ENCODE peak calls at places on chromosomes 2 and 18, in four cellular contexts. W is trophoblast cell, E is neuronal stem cell, Z is H1. I is an unnamed sample.

GRCh38 chr2:7607774-7608173 is 690.6 kb downstream of the RNF144A start:
- DNase-seq in W (no peak), E (no peak), Z (no peak), I (no peak)

GRCh38 chr2:65407240-65407639 is 25.2 kb downstream of the SPRED2 start:
- DNase-seq in W (no peak), E (no peak), Z (no peak), I (no peak)

GRCh38 chr2:170434900-170435640 is 257.1 kb downstream of the MYO3B start:
- DNase-seq in W (no peak), E (no peak), Z (no peak), I (peak; percentile 62)

GRCh38 chr2:34734042-34734441 is 1134.9 kb upstream of the FAM98A start:
- DNase-seq in W (no peak), E (no peak), Z (no peak), I (no peak)

GRCh38 chr2:64787698-64788097 is 134.0 kb upstream of the SERTAD2 start:
- DNase-seq in W (peak; percentile 82), E (no peak), Z (no peak), I (no peak)

GRCh38 chr18:74609535-74609934 is 11.9 kb downstream of the ZNF407 start:
- DNase-seq in W (peak; percentile 22), E (no peak), Z (no peak), I (peak; percentile 75)

GRCh38 chr2:159904127-159904564 is 106.1 kb upstream of the CD302 start:
- DNase-seq in W (peak; percentile 31), E (no peak), Z (no peak), I (no peak)

GRCh38 chr2:173028671-173029070 is 47.0 kb upstream of the MAP3K20 start:
- DNase-seq in W (no peak), E (no peak), Z (no peak), I (peak; percentile 55)

GRCh38 chr2:105887246-105887645 is 142.5 kb downstream of the NCK2 start:
- DNase-seq in W (peak; percentile 91), E (no peak), Z (no peak), I (no peak)

GRCh38 chr2:171390941-171391516 is 42.8 kb downstream of the METTL8 start:
- DNase-seq in W (no peak), E (no peak), Z (no peak), I (no peak)

GRCh38 chr2:28638102-28638501 is 113.5 kb upstream of the PPP1CB start:
- DNase-seq in W (no peak), E (no peak), Z (no peak), I (no peak)

GRCh38 chr2:70978388-70979357 is at the start of gene ANKRD53:
- DNase-seq in W (peak; percentile 88), E (peak; percentile 51), Z (peak; percentile 83), I (peak; percentile 57)

GRCh38 chr2:138105358-138105757 is 141.1 kb downstream of the HNMT start:
- DNase-seq in W (peak; percentile 75), E (no peak), Z (no peak), I (no peak)

GRCh38 chr2:174603280-174603679 is 5.7 kb upstream of the WIPF1 start:
- DNase-seq in W (peak; percentile 76), E (peak; percentile 17), Z (no peak), I (peak; percentile 57)

GRCh38 chr2:186950694-186951093 is 101.7 kb upstream of the ZSWIM2 start:
- DNase-seq in W (no peak), E (no peak), Z (peak; percentile 20), I (peak; percentile 83)

GRCh38 chr2:125516496-125517109 is 1139.4 kb upstream of the GYPC start:
- DNase-seq in W (peak; percentile 65), E (peak; percentile 4), Z (peak; percentile 51), I (peak; percentile 14)

GRCh38 chr2:51918113-51918512 is 886.2 kb upstream of the NRXN1 start:
- DNase-seq in W (no peak), E (no peak), Z (no peak), I (no peak)

GRCh38 chr2:168450171-168450570 is 5.9 kb upstream of the CERS6 start:
- DNase-seq in W (peak; percentile 19), E (no peak), Z (no peak), I (no peak)

GRCh38 chr18:49212819-49213218 is 247.6 kb downstream of the DYM start:
- DNase-seq in W (peak; percentile 17), E (no peak), Z (no peak), I (peak; percentile 29)

GRCh38 chr2:105007367-105007766 is 30.5 kb upstream of the MRPS9 start:
- DNase-seq in W (no peak), E (no peak), Z (no peak), I (no peak)

GRCh38 chr2:148201075-148202004 is 180.4 kb downstream of the MBD5 start:
- DNase-seq in W (peak; percentile 84), E (peak; percentile 35), Z (peak; percentile 84), I (peak; percentile 81)

GRCh38 chr2:66433945-66434678 is 813 bp upstream of the MEIS1 start:
- DNase-seq in W (peak; percentile 91), E (no peak), Z (peak; percentile 78), I (peak; percentile 92)

GRCh38 chr2:71174207-71174606 is 43.8 kb downstream of the MPHOSPH10 start:
- DNase-seq in W (no peak), E (no peak), Z (peak; percentile 20), I (no peak)

GRCh38 chr2:167941604-167942003 is 305.8 kb downstream of the STK39 start:
- DNase-seq in W (no peak), E (no peak), Z (no peak), I (no peak)

GRCh38 chr2:190862067-190862466 is 18.6 kb upstream of the GLS start:
- DNase-seq in W (no peak), E (no peak), Z (no peak), I (no peak)

GRCh38 chr2:190856985-190857384 is 23.6 kb upstream of the GLS start:
- DNase-seq in W (no peak), E (no peak), Z (no peak), I (no peak)

GRCh38 chr2:190860985-190861721 is 19.5 kb upstream of the GLS start:
- DNase-seq in W (peak; percentile 69), E (no peak), Z (no peak), I (peak; percentile 55)

GRCh38 chr2:190858817-190859216 is 21.8 kb upstream of the GLS start:
- DNase-seq in W (peak; percentile 76), E (no peak), Z (no peak), I (peak; percentile 84)

GRCh38 chr2:190859347-190860297 is 21.0 kb upstream of the GLS start:
- DNase-seq in W (peak; percentile 79), E (no peak), Z (no peak), I (no peak)
- H2BK12ac ChIP-seq in W (peak overlapping the region; percentile 61), E (no peak overlapping the region), Z (peak overlapping the region; percentile 94), I (peak overlapping the region; percentile 78)

GRCh38 chr2:19331452-19331851 is 27.0 kb downstream of the OSR1 start:
- DNase-seq in W (no peak), E (no peak), Z (no peak), I (no peak)

GRCh38 chr2:19332503-19332902 is 25.9 kb downstream of the OSR1 start:
- DNase-seq in W (no peak), E (no peak), Z (no peak), I (no peak)

GRCh38 chr2:19329445-19329844 is 29.0 kb downstream of the OSR1 start:
- DNase-seq in W (no peak), E (no peak), Z (no peak), I (no peak)

GRCh38 chr2:19330436-19330835 is 28.0 kb downstream of the OSR1 start:
- DNase-seq in W (peak; percentile 81), E (no peak), Z (no peak), I (no peak)
- H3K4me3 ChIP-seq in W (no peak overlapping the region), E (no peak overlapping the region), Z (no peak overlapping the region), I (no peak overlapping the region)

GRCh38 chr18:72940509-72940908 is 72.7 kb upstream of the NETO1 start:
- DNase-seq in W (no peak), E (no peak), Z (no peak), I (no peak)

GRCh38 chr18:72941001-72941400 is 73.2 kb upstream of the NETO1 start:
- DNase-seq in W (no peak), E (no peak), Z (no peak), I (no peak)

GRCh38 chr18:72935744-72936143 is 68.0 kb upstream of the NETO1 start:
- DNase-seq in W (no peak), E (no peak), Z (no peak), I (no peak)
- H2AFZ ChIP-seq in W (no peak overlapping the region), E (no peak overlapping the region), Z (peak overlapping the region; percentile 74), I (no peak overlapping the region)

GRCh38 chr18:34086370-34086769 is 138.3 kb downstream of the NOL4 start:
- DNase-seq in W (no peak), E (no peak), Z (no peak), I (no peak)

GRCh38 chr18:34084635-34085034 is 140.1 kb downstream of the NOL4 start:
- DNase-seq in W (no peak), E (no peak), Z (no peak), I (no peak)

GRCh38 chr18:34085140-34085739 is 139.5 kb downstream of the NOL4 start:
- DNase-seq in W (no peak), E (no peak), Z (no peak), I (no peak)

DNA sequence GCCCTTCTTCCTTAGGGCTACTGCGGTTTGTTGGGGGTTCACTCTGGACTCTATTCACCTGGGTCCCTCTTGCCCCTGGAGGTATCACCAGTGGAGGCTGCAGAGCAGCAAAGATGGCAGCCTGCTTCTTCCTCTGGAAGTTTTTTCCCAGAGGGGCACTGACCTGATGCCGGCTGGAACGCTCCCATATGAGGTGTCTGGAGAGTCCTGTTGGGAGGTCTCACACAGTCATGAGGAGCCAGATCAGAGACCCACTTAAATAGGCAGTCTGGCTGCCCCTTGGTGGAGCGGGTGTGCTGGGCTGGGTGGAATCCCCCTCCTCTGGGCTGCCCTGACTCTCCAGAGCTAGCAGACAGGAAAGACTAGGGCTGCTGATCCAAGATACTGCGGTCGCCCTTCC is 140.8 kb downstream of the NOL4 start:
- DNase-seq in W (no peak), E (no peak), Z (no peak), I (no peak)
- H2BK12ac ChIP-seq in W (no peak overlapping the region), E (no peak overlapping the region), Z (no peak overlapping the region), I (no peak overlapping the region)

GRCh38 chr2:126880825-126881224 is 17.9 kb upstream of the TEX51 start:
- DNase-seq in W (no peak), E (no peak), Z (no peak), I (no peak)

GRCh38 chr2:126882736-126883660 is 15.7 kb upstream of the TEX51 start:
- DNase-seq in W (no peak), E (no peak), Z (no peak), I (no peak)

GRCh38 chr2:126883661-126884030 is 15.0 kb upstream of the TEX51 start:
- DNase-seq in W (no peak), E (no peak), Z (no peak), I (no peak)

GRCh38 chr2:126881591-126881990 is 17.1 kb upstream of the TEX51 start:
- DNase-seq in W (no peak), E (no peak), Z (no peak), I (no peak)

GRCh38 chr2:126882181-126882580 is 16.5 kb upstream of the TEX51 start:
- DNase-seq in W (no peak), E (no peak), Z (no peak), I (no peak)
- H3K4me3 ChIP-seq in W (no peak overlapping the region), E (no peak overlapping the region), Z (no peak overlapping the region), I (no peak overlapping the region)

GRCh38 chr2:19851116-19851515 is 50.7 kb downstream of the TTC32 start:
- DNase-seq in W (peak; percentile 33), E (no peak), Z (peak; percentile 56), I (no peak)
- H2AFZ ChIP-seq in W (no peak overlapping the region), E (peak overlapping the region; percentile 7), Z (peak overlapping the region; percentile 87), I (no peak overlapping the region)

DNA sequence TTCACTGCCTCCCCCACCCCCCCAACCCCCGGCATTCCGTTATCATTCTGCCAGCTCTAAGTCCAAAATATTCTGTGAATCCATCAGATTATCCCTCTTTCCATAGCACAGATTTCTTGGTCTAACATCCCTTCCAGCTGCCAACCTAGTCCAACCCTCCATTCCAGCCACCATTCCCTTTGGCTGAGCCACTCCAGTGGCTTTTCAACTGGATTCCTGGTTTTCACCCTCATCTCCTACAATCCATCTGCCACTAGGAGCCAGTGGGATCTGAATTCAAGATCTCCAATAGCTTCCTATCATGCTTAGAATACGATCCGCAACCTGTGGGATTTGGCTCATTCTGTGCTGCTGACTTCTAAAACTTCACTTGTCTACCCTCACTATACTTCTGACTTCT is 1.2 kb downstream of the DAW1 start:
- DNase-seq in W (peak; percentile 90), E (no peak), Z (no peak), I (no peak)
- H2BK12ac ChIP-seq in W (no peak overlapping the region), E (no peak overlapping the region), Z (no peak overlapping the region), I (no peak overlapping the region)